ENCODE peak calls at places on chromosomes 3 and 15, in ten cellular contexts. G is A549; R is CD8-positive, alpha-beta T cell; S is IMR-90; V is stomach; N is lung; X is heart left ventricle; B is cardiac muscle cell; D is OCI-LY7; W is keratinocyte. Z is an unnamed sample. For H3K4me1, the result is how much of the 10 kb centered on the place peaks cover.

GRCh38 chr3:73718326-73719110 is 93.8 kb upstream of the PDZRN3 start:
- DNase-seq in D (no peak), B (no peak), N (no peak), S (no peak), G (no peak), V (no peak), W (no peak), R (no peak), X (no peak), Z (peak)

GRCh38 chr3:165549665-165550064 is 287.6 kb downstream of the BCHE start:
- DNase-seq in W (no peak), D (no peak), G (no peak), B (no peak), S (no peak), V (no peak), R (no peak), N (no peak), X (no peak), Z (no peak)

GRCh38 chr3:50518441-50518840 is 15.0 kb upstream of the CACNA2D2 start:
- DNase-seq in N (no peak), S (no peak), D (no peak), B (no peak), W (no peak), V (no peak), R (no peak), G (no peak), X (no peak), Z (no peak)

GRCh38 chr15:65833501-65834220 is 35.6 kb upstream of the RAB11A start:
- DNase-seq in G (no peak), W (no peak), V (peak), N (no peak), X (peak), R (peak), B (peak), D (no peak), S (no peak), Z (peak)

GRCh38 chr3:120601554-120601953 is 5.4 kb downstream of the NDUFB4 start:
- DNase-seq in N (no peak), X (no peak), R (no peak), B (no peak), D (no peak), W (no peak), V (no peak), S (no peak), G (no peak), Z (no peak)

GRCh38 chr15:24955549-24955929 is 752 bp downstream of the SNRPN start:
- DNase-seq in B (no peak), R (peak), X (peak), N (no peak), S (no peak), D (no peak), W (no peak), V (no peak), G (no peak), Z (peak)

GRCh38 chr3:62266668-62267283 is 106.6 kb downstream of the FEZF2 start:
- DNase-seq in W (no peak), G (no peak), V (no peak), R (no peak), X (no peak), N (no peak), S (no peak), B (no peak), D (no peak), Z (no peak)

GRCh38 chr3:64853456-64853855 is 165.7 kb upstream of the ADAMTS9 start:
- DNase-seq in X (no peak), S (no peak), R (no peak), N (no peak), G (no peak), B (no peak), V (no peak), D (no peak), W (no peak), Z (no peak)

GRCh38 chr3:126958638-126959085 is 24.3 kb upstream of the PLXNA1 start:
- DNase-seq in D (no peak), V (no peak), W (no peak), X (peak), G (no peak), S (no peak), R (no peak), B (no peak), N (no peak), Z (no peak)

GRCh38 chr15:41892621-41893421 is 1.0 kb downstream of the SPTBN5 start:
- DNase-seq in D (no peak), N (peak), V (peak), G (no peak), X (peak), B (no peak), W (no peak), R (peak), S (no peak), Z (peak)

GRCh38 chr3:101183151-101183550 is 137.2 kb downstream of the IMPG2 start:
- DNase-seq in S (no peak), V (no peak), B (no peak), W (no peak), X (no peak), N (no peak), G (no peak), R (no peak), D (no peak), Z (no peak)

GRCh38 chr15:36585774-36586173 is 6.3 kb downstream of the CDIN1 start:
- DNase-seq in B (no peak), S (no peak), G (no peak), W (peak), D (no peak), X (no peak), N (no peak), R (no peak), V (no peak), Z (no peak)

GRCh38 chr15:42069496-42070275 is 24.7 kb downstream of the PLA2G4D start:
- DNase-seq in N (no peak), V (peak), D (no peak), S (no peak), G (no peak), R (no peak), X (no peak), B (no peak), W (no peak), Z (no peak)

GRCh38 chr3:105493305-105493892 is 126.7 kb downstream of the ALCAM start:
- DNase-seq in V (no peak), X (no peak), N (no peak), G (no peak), D (no peak), R (no peak), B (no peak), W (no peak), S (no peak), Z (no peak)

GRCh38 chr3:45972534-45973402 is 22.9 kb downstream of the FYCO1 start:
- DNase-seq in R (no peak), S (peak), N (peak), V (no peak), X (no peak), G (peak), D (peak), B (no peak), W (no peak), Z (no peak)

GRCh38 chr15:22959451-22960101 is 20.6 kb downstream of the CYFIP1 start:
- DNase-seq in B (no peak), W (no peak), D (no peak), N (no peak), S (no peak), X (no peak), V (no peak), G (no peak), R (no peak), Z (no peak)

GRCh38 chr3:16064660-16065414 is 109.6 kb upstream of the GALNT15 start:
- DNase-seq in N (no peak), D (no peak), V (no peak), X (peak), G (peak), R (no peak), W (no peak), B (no peak), S (peak), Z (no peak)

GRCh38 chr3:124352143-124352528 is 360.2 kb upstream of the ROPN1 start:
- DNase-seq in W (no peak), S (no peak), R (no peak), G (no peak), V (no peak), X (no peak), N (no peak), B (no peak), D (no peak), Z (no peak)

GRCh38 chr15:70152070-70152480 is 54.4 kb upstream of the TLE3 start:
- DNase-seq in S (peak), B (no peak), G (no peak), D (no peak), N (no peak), V (peak), X (no peak), R (no peak), W (no peak), Z (no peak)

GRCh38 chr3:142866841-142867631 is 21.8 kb downstream of the PCOLCE2 start:
- DNase-seq in R (no peak), N (no peak), W (no peak), G (peak), S (no peak), D (no peak), X (no peak), B (no peak), V (peak), Z (no peak)

GRCh38 chr3:128289534-128289933 is 136.3 kb downstream of the EEFSEC start:
- DNase-seq in D (no peak), X (no peak), V (no peak), S (no peak), R (no peak), G (no peak), N (no peak), W (no peak), B (no peak), Z (no peak)

GRCh38 chr15:90400759-90401314 is 12.8 kb downstream of the IQGAP1 start:
- DNase-seq in W (peak), G (peak), V (peak), N (peak), S (peak), R (peak), D (peak), B (peak), X (peak), Z (no peak)

GRCh38 chr3:117706037-117706436 is 996.5 kb downstream of the TUSC7 start:
- DNase-seq in W (no peak), B (no peak), X (no peak), V (no peak), N (no peak), R (no peak), G (no peak), D (no peak), S (peak), Z (no peak)

GRCh38 chr15:25783607-25784131 is 79.5 kb downstream of the ATP10A start:
- DNase-seq in V (no peak), W (no peak), G (peak), S (peak), B (peak), R (no peak), D (peak), X (no peak), N (no peak), Z (no peak)

GRCh38 chr15:68966996-68967395 is 36.7 kb downstream of the SPESP1 start:
- DNase-seq in D (no peak), S (no peak), N (no peak), R (no peak), W (no peak), X (no peak), B (no peak), G (no peak), V (no peak), Z (no peak)

GRCh38 chr3:15390460-15390859 is 36.9 kb downstream of the METTL6 start:
- DNase-seq in V (no peak), D (no peak), S (no peak), X (no peak), R (no peak), B (no peak), N (no peak), G (no peak), W (no peak), Z (no peak)

GRCh38 chr3:188510366-188510765 is 356.4 kb downstream of the LPP start:
- DNase-seq in N (no peak), X (no peak), V (no peak), W (no peak), R (no peak), D (no peak), G (no peak), B (no peak), S (peak), Z (no peak)

GRCh38 chr3:43159496-43160255 is 53.8 kb upstream of the POMGNT2 start:
- DNase-seq in D (no peak), R (no peak), W (no peak), B (no peak), V (no peak), G (no peak), X (no peak), S (no peak), N (no peak), Z (no peak)

GRCh38 chr3:46337911-46338310 is 16.0 kb upstream of the CCR2 start:
- DNase-seq in R (no peak), D (no peak), S (no peak), W (peak), B (no peak), N (no peak), G (no peak), X (no peak), V (no peak), Z (no peak)

GRCh38 chr15:22224241-22224671 is 143.9 kb downstream of the OR4M2 start:
- DNase-seq in X (no peak), B (no peak), D (peak), R (no peak), N (no peak), G (peak), W (no peak), V (no peak), S (no peak), Z (no peak)

GRCh38 chr3:186193534-186194450 is 84.9 kb upstream of the ETV5 start:
- DNase-seq in S (no peak), R (no peak), D (no peak), W (no peak), N (no peak), X (peak), B (peak), V (no peak), G (no peak), Z (no peak)

GRCh38 chr3:24482306-24482705 is 12.3 kb downstream of the THRB start:
- DNase-seq in V (no peak), X (no peak), D (no peak), W (no peak), G (no peak), S (no peak), B (no peak), N (no peak), R (no peak), Z (no peak)

DNA sequence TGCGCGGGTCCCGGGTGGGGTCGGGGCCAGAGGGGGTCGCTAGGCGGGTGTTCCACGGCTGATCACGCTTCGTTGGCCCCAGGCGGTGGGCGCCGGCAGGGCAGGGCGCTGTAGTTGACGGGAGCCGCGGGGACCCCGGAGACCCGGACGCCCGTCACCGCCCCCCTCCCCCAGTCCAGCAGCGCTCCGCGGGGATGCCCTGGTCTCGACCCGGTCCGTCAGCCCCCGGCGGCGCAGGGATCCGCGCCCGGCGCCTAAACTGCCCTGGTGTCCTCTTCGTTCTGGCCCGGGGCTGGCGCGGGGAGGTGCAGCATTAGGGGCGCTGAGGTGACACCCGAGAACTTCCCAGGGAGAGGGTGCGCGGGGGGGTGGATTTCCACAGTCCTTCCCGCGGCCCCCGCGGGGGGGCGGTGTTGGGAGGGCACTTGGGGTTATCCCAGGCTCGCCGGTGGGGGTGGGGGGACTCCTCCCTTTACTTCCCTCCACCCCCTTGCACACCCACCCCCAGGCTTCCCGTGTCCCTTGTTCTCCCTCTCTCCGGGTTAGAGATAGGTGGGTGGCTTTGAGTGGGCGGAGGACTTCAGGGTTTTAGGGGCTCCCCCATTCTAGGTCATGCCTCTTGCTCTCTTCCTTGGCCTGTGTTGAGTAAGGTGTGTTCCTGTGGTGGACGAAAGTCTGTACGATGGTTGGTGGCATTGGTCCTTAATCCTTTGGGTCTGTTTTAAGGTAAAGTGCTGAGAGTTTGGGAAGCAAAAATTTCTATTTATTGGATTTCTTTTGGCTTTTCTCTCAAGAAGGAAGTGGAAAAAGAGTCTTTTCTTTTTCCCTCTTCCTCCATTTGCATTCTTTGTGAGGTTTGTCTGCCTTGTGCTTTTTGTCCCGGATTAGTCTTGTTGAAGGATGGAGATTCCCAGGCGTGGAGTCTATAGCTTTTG is 672 bp downstream of the SKIL start:
- DNase-seq in B (peak), N (peak), V (peak), W (no peak), G (peak), D (peak), S (peak), X (peak), R (peak), Z (peak)
- H3K4me1 ChIP-seq in B (under half), N (under half), V (half or more), W (under half), G (half or more), D (under half), S (under half), X (under half), R (under half), Z (under half)

GRCh38 chr3:31448882-31449243 is 83.9 kb upstream of the STT3B start:
- DNase-seq in D (no peak), B (no peak), W (no peak), S (no peak), G (no peak), N (no peak), R (no peak), V (no peak), X (no peak), Z (no peak)
- TF ChIP-seq CTCF in D (peak), B (no peak), W (no peak), S (no peak), G (no peak), N (no peak), R (no peak), V (no peak), X (no peak), Z (no peak)

GRCh38 chr3:13483988-13484695 is 4.0 kb downstream of the HDAC11 start:
- DNase-seq in D (no peak), X (no peak), B (no peak), R (no peak), S (no peak), W (no peak), N (no peak), V (no peak), G (no peak), Z (no peak)
- H3K4me1 ChIP-seq in D (under half), X (under half), B (under half), R (under half), S (under half), W (under half), N (under half), V (under half), G (under half), Z (under half)

DNA sequence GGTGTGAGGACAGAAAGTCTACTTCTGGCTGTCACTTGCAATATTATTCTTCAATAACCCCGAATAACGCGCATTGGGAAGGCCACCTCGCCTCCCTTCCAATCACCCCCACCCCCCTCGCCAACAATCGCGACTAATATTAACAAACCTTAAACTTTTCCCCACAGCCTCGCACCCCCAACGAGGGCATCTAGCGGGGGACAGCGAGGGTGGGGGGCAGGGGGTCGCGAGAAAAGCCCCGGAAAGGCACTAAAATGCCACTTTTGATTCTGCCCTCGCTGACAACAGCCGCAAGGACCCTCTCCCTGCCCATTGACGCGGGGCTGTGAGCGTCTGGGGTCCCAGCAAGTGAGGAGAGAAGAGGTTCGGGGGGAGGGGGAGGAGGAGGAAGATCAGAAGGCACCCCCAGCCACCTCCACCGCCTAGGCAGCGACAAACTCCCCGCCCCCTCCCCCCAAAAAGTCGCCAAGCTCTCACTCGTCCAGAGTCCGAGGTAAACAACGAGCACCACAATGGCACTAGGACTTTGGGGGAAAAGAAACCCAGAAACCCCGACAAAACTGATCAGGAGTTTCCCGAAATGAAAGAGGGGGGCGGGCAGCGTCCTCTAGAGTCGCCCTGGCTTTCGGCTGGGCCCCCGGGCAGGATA is 802 bp downstream of the SATB1 start:
- DNase-seq in D (no peak), W (no peak), X (peak), B (no peak), G (no peak), R (no peak), S (no peak), V (no peak), N (no peak), Z (peak)
- TF ChIP-seq CTCF in D (no peak), W (no peak), X (no peak), B (no peak), G (no peak), R (no peak), S (no peak), V (no peak), N (no peak), Z (no peak)